ENCODE peak calls at places on chromosomes 4 and X, in five cellular contexts. One of them, this sample, is unnamed.

GRCh38 chr4:74632634-74633033 is 161.7 kb downstream of the BTC start:
- ATAC-seq in heart right ventricle: no peak
- ATAC-seq in psoas muscle: no peak
- ATAC-seq in naive thymus-derived CD4-positive, alpha-beta T cell: peak; percentile 79
- ATAC-seq in A549: peak; percentile 77
- ATAC-seq in this sample: no peak

GRCh38 chr4:102809691-102810090 is 17.7 kb downstream of the UBE2D3 start:
- ATAC-seq in naive thymus-derived CD4-positive, alpha-beta T cell: no peak
- ATAC-seq in A549: no peak
- ATAC-seq in heart right ventricle: no peak
- ATAC-seq in psoas muscle: no peak
- ATAC-seq in this sample: no peak

GRCh38 chr4:46937493-46937892 is 28.4 kb upstream of the COX7B2 start:
- ATAC-seq in naive thymus-derived CD4-positive, alpha-beta T cell: no peak
- ATAC-seq in heart right ventricle: no peak
- ATAC-seq in psoas muscle: no peak
- ATAC-seq in A549: no peak
- ATAC-seq in this sample: no peak

GRCh38 chr4:97104006-97104405 is 1039.3 kb downstream of the STPG2 start:
- ATAC-seq in heart right ventricle: no peak
- ATAC-seq in psoas muscle: no peak
- ATAC-seq in A549: no peak
- ATAC-seq in naive thymus-derived CD4-positive, alpha-beta T cell: no peak
- ATAC-seq in this sample: no peak

GRCh38 chr4:150251752-150252190 is 173.5 kb downstream of the DCLK2 start:
- ATAC-seq in naive thymus-derived CD4-positive, alpha-beta T cell: no peak
- ATAC-seq in psoas muscle: no peak
- ATAC-seq in heart right ventricle: no peak
- ATAC-seq in A549: no peak
- ATAC-seq in this sample: peak; percentile 29

GRCh38 chr4:109648997-109649575 is 54.2 kb downstream of the CASP6 start:
- ATAC-seq in A549: no peak
- ATAC-seq in psoas muscle: no peak
- ATAC-seq in heart right ventricle: no peak
- ATAC-seq in naive thymus-derived CD4-positive, alpha-beta T cell: peak; percentile 33
- ATAC-seq in this sample: no peak

GRCh38 chr4:185665655-185666054 is 130.3 kb upstream of the PDLIM3 start:
- ATAC-seq in heart right ventricle: no peak
- ATAC-seq in naive thymus-derived CD4-positive, alpha-beta T cell: no peak
- ATAC-seq in psoas muscle: no peak
- ATAC-seq in A549: no peak
- ATAC-seq in this sample: no peak

GRCh38 chrX:56066016-56066415 is 166.1 kb upstream of the KLF8 start:
- ATAC-seq in heart right ventricle: no peak
- ATAC-seq in psoas muscle: no peak
- ATAC-seq in A549: no peak
- ATAC-seq in naive thymus-derived CD4-positive, alpha-beta T cell: no peak
- ATAC-seq in this sample: no peak

GRCh38 chrX:43566170-43566569 is 89.9 kb upstream of the MAOA start:
- ATAC-seq in A549: no peak
- ATAC-seq in naive thymus-derived CD4-positive, alpha-beta T cell: no peak
- ATAC-seq in heart right ventricle: no peak
- ATAC-seq in psoas muscle: no peak
- ATAC-seq in this sample: no peak

GRCh38 chr4:2634014-2634413 is 97.6 kb downstream of the FAM193A start:
- ATAC-seq in psoas muscle: no peak
- ATAC-seq in heart right ventricle: no peak
- ATAC-seq in A549: no peak
- ATAC-seq in naive thymus-derived CD4-positive, alpha-beta T cell: no peak
- ATAC-seq in this sample: no peak

GRCh38 chrX:41912922-41913321 is 10.4 kb downstream of the CASK start:
- ATAC-seq in naive thymus-derived CD4-positive, alpha-beta T cell: no peak
- ATAC-seq in psoas muscle: no peak
- ATAC-seq in A549: no peak
- ATAC-seq in heart right ventricle: no peak
- ATAC-seq in this sample: no peak

GRCh38 chrX:39499996-39500395 is 597.8 kb downstream of the BCOR start:
- ATAC-seq in naive thymus-derived CD4-positive, alpha-beta T cell: no peak
- ATAC-seq in A549: no peak
- ATAC-seq in heart right ventricle: no peak
- ATAC-seq in psoas muscle: no peak
- ATAC-seq in this sample: no peak

GRCh38 chr4:3418029-3418762 is 23.6 kb upstream of the HGFAC start:
- ATAC-seq in naive thymus-derived CD4-positive, alpha-beta T cell: no peak
- ATAC-seq in A549: peak; percentile 79
- ATAC-seq in psoas muscle: peak; percentile 77
- ATAC-seq in heart right ventricle: no peak
- ATAC-seq in this sample: no peak

GRCh38 chr4:47493238-47494123 is 8.4 kb downstream of the ATP10D start:
- ATAC-seq in naive thymus-derived CD4-positive, alpha-beta T cell: no peak
- ATAC-seq in psoas muscle: no peak
- ATAC-seq in A549: no peak
- ATAC-seq in heart right ventricle: no peak
- ATAC-seq in this sample: no peak

GRCh38 chr4:128660361-128660964 is 149.0 kb upstream of the JADE1 start:
- ATAC-seq in psoas muscle: peak; percentile 64
- ATAC-seq in heart right ventricle: peak; percentile 66
- ATAC-seq in A549: no peak
- ATAC-seq in naive thymus-derived CD4-positive, alpha-beta T cell: no peak
- ATAC-seq in this sample: peak; percentile 93

GRCh38 chrX:39574178-39574577 is 523.6 kb downstream of the BCOR start:
- ATAC-seq in naive thymus-derived CD4-positive, alpha-beta T cell: no peak
- ATAC-seq in psoas muscle: no peak
- ATAC-seq in heart right ventricle: no peak
- ATAC-seq in A549: no peak
- ATAC-seq in this sample: no peak

GRCh38 chr4:69831646-69832325 is 28.2 kb downstream of the SULT1E1 start:
- ATAC-seq in naive thymus-derived CD4-positive, alpha-beta T cell: peak; percentile 93
- ATAC-seq in psoas muscle: no peak
- ATAC-seq in heart right ventricle: peak; percentile 47
- ATAC-seq in A549: no peak
- ATAC-seq in this sample: peak; percentile 51

GRCh38 chr4:53680588-53680987 is 89.3 kb upstream of the LNX1 start:
- ATAC-seq in naive thymus-derived CD4-positive, alpha-beta T cell: no peak
- ATAC-seq in A549: no peak
- ATAC-seq in psoas muscle: no peak
- ATAC-seq in heart right ventricle: no peak
- ATAC-seq in this sample: no peak

GRCh38 chr4:134070174-134070573 is 131.4 kb downstream of the PABPC4L start:
- ATAC-seq in psoas muscle: no peak
- ATAC-seq in A549: no peak
- ATAC-seq in heart right ventricle: no peak
- ATAC-seq in naive thymus-derived CD4-positive, alpha-beta T cell: no peak
- ATAC-seq in this sample: no peak

GRCh38 chrX:12159799-12160198 is 21.5 kb downstream of the FRMPD4 start:
- ATAC-seq in heart right ventricle: no peak
- ATAC-seq in A549: no peak
- ATAC-seq in naive thymus-derived CD4-positive, alpha-beta T cell: no peak
- ATAC-seq in psoas muscle: no peak
- ATAC-seq in this sample: no peak

GRCh38 chr4:85681194-85681803 is 206.3 kb downstream of the ARHGAP24 start:
- ATAC-seq in heart right ventricle: peak; percentile 82
- ATAC-seq in A549: no peak
- ATAC-seq in naive thymus-derived CD4-positive, alpha-beta T cell: peak; percentile 85
- ATAC-seq in psoas muscle: peak; percentile 60
- ATAC-seq in this sample: peak; percentile 73

GRCh38 chr4:81314196-81314896 is 99.3 kb upstream of the PRKG2 start:
- ATAC-seq in naive thymus-derived CD4-positive, alpha-beta T cell: no peak
- ATAC-seq in A549: no peak
- ATAC-seq in psoas muscle: no peak
- ATAC-seq in heart right ventricle: no peak
- ATAC-seq in this sample: peak; percentile 34

GRCh38 chr4:82776925-82777542 is 21.6 kb downstream of the SCD5 start:
- ATAC-seq in naive thymus-derived CD4-positive, alpha-beta T cell: no peak
- ATAC-seq in A549: no peak
- ATAC-seq in heart right ventricle: no peak
- ATAC-seq in psoas muscle: no peak
- ATAC-seq in this sample: peak; percentile 44

GRCh38 chrX:9953396-9953795 is 13.8 kb upstream of the CLDN34 start:
- ATAC-seq in psoas muscle: no peak
- ATAC-seq in naive thymus-derived CD4-positive, alpha-beta T cell: no peak
- ATAC-seq in heart right ventricle: no peak
- ATAC-seq in A549: no peak
- ATAC-seq in this sample: no peak

GRCh38 chr4:37503231-37503630 is 182.9 kb downstream of the RELL1 start:
- ATAC-seq in psoas muscle: no peak
- ATAC-seq in A549: no peak
- ATAC-seq in naive thymus-derived CD4-positive, alpha-beta T cell: no peak
- ATAC-seq in heart right ventricle: no peak
- ATAC-seq in this sample: no peak

GRCh38 chrX:123215397-123216089 is 31.5 kb downstream of the GRIA3 start:
- ATAC-seq in heart right ventricle: peak; percentile 44
- ATAC-seq in naive thymus-derived CD4-positive, alpha-beta T cell: no peak
- ATAC-seq in A549: no peak
- ATAC-seq in psoas muscle: no peak
- ATAC-seq in this sample: no peak

GRCh38 chr4:28462766-28463165 is 1602.1 kb downstream of the STIM2 start:
- ATAC-seq in heart right ventricle: no peak
- ATAC-seq in A549: no peak
- ATAC-seq in psoas muscle: no peak
- ATAC-seq in naive thymus-derived CD4-positive, alpha-beta T cell: no peak
- ATAC-seq in this sample: no peak

GRCh38 chr4:56551516-56551915 is 45.9 kb downstream of the ARL9 start:
- ATAC-seq in psoas muscle: no peak
- ATAC-seq in A549: no peak
- ATAC-seq in naive thymus-derived CD4-positive, alpha-beta T cell: no peak
- ATAC-seq in heart right ventricle: no peak
- ATAC-seq in this sample: no peak

GRCh38 chr4:143254479-143255216 is 69.9 kb downstream of the USP38 start:
- ATAC-seq in psoas muscle: no peak
- ATAC-seq in A549: peak; percentile 60
- ATAC-seq in heart right ventricle: no peak
- ATAC-seq in naive thymus-derived CD4-positive, alpha-beta T cell: no peak
- ATAC-seq in this sample: no peak

GRCh38 chr4:8788174-8788573 is 83.5 kb downstream of the HMX1 start:
- ATAC-seq in heart right ventricle: no peak
- ATAC-seq in psoas muscle: no peak
- ATAC-seq in naive thymus-derived CD4-positive, alpha-beta T cell: no peak
- ATAC-seq in A549: no peak
- ATAC-seq in this sample: no peak

GRCh38 chr4:8792491-8792890 is 79.1 kb downstream of the HMX1 start:
- ATAC-seq in naive thymus-derived CD4-positive, alpha-beta T cell: no peak
- ATAC-seq in psoas muscle: no peak
- ATAC-seq in heart right ventricle: no peak
- ATAC-seq in A549: no peak
- ATAC-seq in this sample: no peak

GRCh38 chr4:8793571-8794160 is 78.0 kb downstream of the HMX1 start:
- ATAC-seq in heart right ventricle: no peak
- ATAC-seq in psoas muscle: no peak
- ATAC-seq in A549: no peak
- ATAC-seq in naive thymus-derived CD4-positive, alpha-beta T cell: no peak
- ATAC-seq in this sample: no peak

GRCh38 chr4:8791609-8792008 is 80.0 kb downstream of the HMX1 start:
- ATAC-seq in naive thymus-derived CD4-positive, alpha-beta T cell: no peak
- ATAC-seq in A549: no peak
- ATAC-seq in heart right ventricle: no peak
- ATAC-seq in psoas muscle: no peak
- ATAC-seq in this sample: no peak

DNA sequence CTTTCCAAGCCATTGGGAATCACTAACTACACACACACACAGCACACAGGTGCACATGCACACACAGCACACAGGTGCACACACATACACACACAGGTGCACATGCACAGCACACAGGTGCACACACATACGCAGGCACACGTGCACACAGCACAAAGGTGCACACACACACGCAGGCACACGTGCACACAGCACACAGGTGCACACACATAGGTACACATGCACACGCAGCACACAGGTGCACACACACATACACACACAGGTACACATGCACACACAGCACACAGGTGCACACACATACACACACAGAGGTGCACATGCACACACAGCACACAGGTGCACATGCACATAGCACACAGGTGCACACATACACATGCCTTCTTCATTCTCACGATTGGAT is 80.9 kb downstream of the HMX1 start:
- ATAC-seq in A549: no peak
- ATAC-seq in psoas muscle: no peak
- ATAC-seq in heart right ventricle: no peak
- ATAC-seq in naive thymus-derived CD4-positive, alpha-beta T cell: no peak
- ATAC-seq in this sample: no peak
- H3K27ac ChIP-seq in A549: no peak overlapping the region
- H3K27ac ChIP-seq in psoas muscle: no peak overlapping the region
- H3K27ac ChIP-seq in heart right ventricle: no peak overlapping the region
- H3K27ac ChIP-seq in naive thymus-derived CD4-positive, alpha-beta T cell: no peak overlapping the region
- H3K27ac ChIP-seq in this sample: no peak overlapping the region

GRCh38 chr4:169244210-169244609 is 26.5 kb downstream of the SH3RF1 start:
- ATAC-seq in heart right ventricle: no peak
- ATAC-seq in naive thymus-derived CD4-positive, alpha-beta T cell: no peak
- ATAC-seq in A549: no peak
- ATAC-seq in psoas muscle: no peak
- ATAC-seq in this sample: no peak
- H3K4me1 ChIP-seq in heart right ventricle: peaks cover 37% of the 10 kb centered on the region
- H3K4me1 ChIP-seq in naive thymus-derived CD4-positive, alpha-beta T cell: no peaks in the 10 kb centered on the region
- H3K4me1 ChIP-seq in A549: peaks cover 59% of the 10 kb centered on the region
- H3K4me1 ChIP-seq in psoas muscle: peaks cover 26% of the 10 kb centered on the region
- H3K4me1 ChIP-seq in this sample: peaks cover 25% of the 10 kb centered on the region

GRCh38 chrX:49972313-49972712 is 49.9 kb downstream of the CLCN5 start:
- ATAC-seq in A549: no peak
- ATAC-seq in psoas muscle: peak; percentile 81
- ATAC-seq in naive thymus-derived CD4-positive, alpha-beta T cell: no peak
- ATAC-seq in heart right ventricle: no peak
- ATAC-seq in this sample: no peak

GRCh38 chrX:49976682-49977197 is 54.3 kb downstream of the CLCN5 start:
- ATAC-seq in naive thymus-derived CD4-positive, alpha-beta T cell: no peak
- ATAC-seq in heart right ventricle: no peak
- ATAC-seq in A549: no peak
- ATAC-seq in psoas muscle: no peak
- ATAC-seq in this sample: no peak

GRCh38 chrX:49977319-49978090 is 55.1 kb downstream of the CLCN5 start:
- ATAC-seq in A549: no peak
- ATAC-seq in psoas muscle: peak; percentile 89
- ATAC-seq in naive thymus-derived CD4-positive, alpha-beta T cell: no peak
- ATAC-seq in heart right ventricle: no peak
- ATAC-seq in this sample: no peak

GRCh38 chrX:49978191-49978590 is 55.8 kb downstream of the CLCN5 start:
- ATAC-seq in A549: no peak
- ATAC-seq in heart right ventricle: no peak
- ATAC-seq in psoas muscle: peak; percentile 25
- ATAC-seq in naive thymus-derived CD4-positive, alpha-beta T cell: no peak
- ATAC-seq in this sample: no peak
- H3K27ac ChIP-seq in A549: no peak overlapping the region
- H3K27ac ChIP-seq in heart right ventricle: no peak overlapping the region
- H3K27ac ChIP-seq in psoas muscle: no peak overlapping the region
- H3K27ac ChIP-seq in naive thymus-derived CD4-positive, alpha-beta T cell: no peak overlapping the region
- H3K27ac ChIP-seq in this sample: no peak overlapping the region

GRCh38 chrX:17414057-17414658 is 39.2 kb downstream of the NHS start:
- ATAC-seq in naive thymus-derived CD4-positive, alpha-beta T cell: no peak
- ATAC-seq in psoas muscle: no peak
- ATAC-seq in A549: no peak
- ATAC-seq in heart right ventricle: no peak
- ATAC-seq in this sample: peak; percentile 25
- H3K4me1 ChIP-seq in naive thymus-derived CD4-positive, alpha-beta T cell: no peaks in the 10 kb centered on the region
- H3K4me1 ChIP-seq in psoas muscle: no peaks in the 10 kb centered on the region
- H3K4me1 ChIP-seq in A549: peaks cover 68% of the 10 kb centered on the region
- H3K4me1 ChIP-seq in heart right ventricle: peaks cover 9% of the 10 kb centered on the region
- H3K4me1 ChIP-seq in this sample: no peaks in the 10 kb centered on the region

GRCh38 chr4:183172881-183173280 is 73.8 kb downstream of the WWC2 start:
- ATAC-seq in A549: no peak
- ATAC-seq in psoas muscle: no peak
- ATAC-seq in naive thymus-derived CD4-positive, alpha-beta T cell: no peak
- ATAC-seq in heart right ventricle: no peak
- ATAC-seq in this sample: no peak
- H3K27ac ChIP-seq in A549: peak overlapping the region; percentile 71
- H3K27ac ChIP-seq in psoas muscle: no peak overlapping the region
- H3K27ac ChIP-seq in naive thymus-derived CD4-positive, alpha-beta T cell: no peak overlapping the region
- H3K27ac ChIP-seq in heart right ventricle: no peak overlapping the region
- H3K27ac ChIP-seq in this sample: no peak overlapping the region

GRCh38 chrX:70476166-70476933 is 31.7 kb downstream of the DLG3 start:
- ATAC-seq in naive thymus-derived CD4-positive, alpha-beta T cell: no peak
- ATAC-seq in psoas muscle: no peak
- ATAC-seq in heart right ventricle: no peak
- ATAC-seq in A549: no peak
- ATAC-seq in this sample: no peak
- H3K4me1 ChIP-seq in naive thymus-derived CD4-positive, alpha-beta T cell: no peaks in the 10 kb centered on the region
- H3K4me1 ChIP-seq in psoas muscle: peaks cover 3% of the 10 kb centered on the region
- H3K4me1 ChIP-seq in heart right ventricle: peaks cover 43% of the 10 kb centered on the region
- H3K4me1 ChIP-seq in A549: peaks cover 46% of the 10 kb centered on the region
- H3K4me1 ChIP-seq in this sample: peaks cover 42% of the 10 kb centered on the region